ENCODE peak calls at places on chromosomes 6 and 20, in four cellular contexts. N, X, Z and K are unnamed samples.

GRCh38 chr6:154621611-154622010 is 111.1 kb upstream of the CNKSR3 start:
- DNase-seq in N (no peak), X (no peak), Z (no peak), K (no peak)

GRCh38 chr6:35596448-35597442 is 84.0 kb upstream of the TULP1 start:
- DNase-seq in N (no peak), X (no peak), Z (no peak), K (no peak)

GRCh38 chr6:157200117-157200516 is 123.2 kb downstream of the TMEM242 start:
- DNase-seq in N (no peak), X (no peak), Z (no peak), K (no peak)

GRCh38 chr20:7180261-7181045 is 413.0 kb downstream of the BMP2 start:
- DNase-seq in N (no peak), X (no peak), Z (no peak), K (no peak)

GRCh38 chr6:16622193-16622592 is 139.1 kb downstream of the ATXN1 start:
- DNase-seq in N (no peak), X (no peak), Z (no peak), K (no peak)

GRCh38 chr20:23652926-23653325 is 15.2 kb upstream of the CST3 start:
- DNase-seq in N (no peak), X (no peak), Z (no peak), K (no peak)

GRCh38 chr6:37209461-37210205 is 39.7 kb downstream of the PIM1 start:
- DNase-seq in N (no peak), X (no peak), Z (no peak), K (no peak)

GRCh38 chr6:41780623-41781301 is at the start of gene PRICKLE4:
- DNase-seq in N (peak; percentile 59), X (no peak), Z (peak; percentile 66), K (peak; percentile 49)

GRCh38 chr6:102619585-102619984 is 1226.1 kb downstream of the GRIK2 start:
- DNase-seq in N (no peak), X (no peak), Z (no peak), K (no peak)

GRCh38 chr20:48384147-48384818 is 443.5 kb downstream of the PREX1 start:
- DNase-seq in N (no peak), X (no peak), Z (no peak), K (no peak)

GRCh38 chr20:48456361-48457184 is 371.2 kb downstream of the PREX1 start:
- DNase-seq in N (no peak), X (no peak), Z (no peak), K (no peak)

GRCh38 chr6:18506387-18507017 is 119.4 kb downstream of the RNF144B start:
- DNase-seq in N (no peak), X (no peak), Z (no peak), K (no peak)

GRCh38 chr6:160356074-160356754 is 8.0 kb downstream of the SLC22A3 start:
- DNase-seq in N (no peak), X (no peak), Z (no peak), K (no peak)

GRCh38 chr20:32089637-32090330 is 19.7 kb upstream of the TM9SF4 start:
- DNase-seq in N (no peak), X (no peak), Z (no peak), K (no peak)

GRCh38 chr6:47476794-47477496 is 644 bp upstream of the CD2AP start:
- DNase-seq in N (no peak), X (no peak), Z (no peak), K (no peak)

GRCh38 chr20:61520761-61521460 is 268.9 kb downstream of the CDH4 start:
- DNase-seq in N (no peak), X (no peak), Z (no peak), K (no peak)

GRCh38 chr6:142592876-142593275 is 291.1 kb downstream of the ADGRG6 start:
- DNase-seq in N (no peak), X (no peak), Z (no peak), K (no peak)

GRCh38 chr6:148868314-148868713 is 121.5 kb downstream of the UST start:
- DNase-seq in N (no peak), X (no peak), Z (no peak), K (no peak)

GRCh38 chr6:164502838-164503237 is 806.6 kb downstream of the C6orf118 start:
- DNase-seq in N (no peak), X (no peak), Z (no peak), K (no peak)

GRCh38 chr6:53566755-53567154 is 21.9 kb upstream of the GCLC start:
- DNase-seq in N (no peak), X (no peak), Z (no peak), K (no peak)

GRCh38 chr6:21103626-21104224 is 489.8 kb upstream of the SOX4 start:
- DNase-seq in N (no peak), X (no peak), Z (no peak), K (no peak)

GRCh38 chr6:85756982-85757381 is 114.3 kb upstream of the SYNCRIP start:
- DNase-seq in N (no peak), X (no peak), Z (no peak), K (no peak)

GRCh38 chr6:44925100-44925739 is 402.9 kb upstream of the RUNX2 start:
- DNase-seq in N (no peak), X (no peak), Z (no peak), K (no peak)

GRCh38 chr6:52994789-52995078 is 350 bp downstream of the GSTA4 start:
- DNase-seq in N (peak; percentile 52), X (peak; percentile 35), Z (peak; percentile 28), K (peak; percentile 45)

GRCh38 chr20:20546402-20546801 is 166.0 kb downstream of the RALGAPA2 start:
- DNase-seq in N (no peak), X (no peak), Z (no peak), K (no peak)

GRCh38 chr6:16168858-16169257 is 40.0 kb downstream of the MYLIP start:
- DNase-seq in N (no peak), X (no peak), Z (no peak), K (no peak)

DNA sequence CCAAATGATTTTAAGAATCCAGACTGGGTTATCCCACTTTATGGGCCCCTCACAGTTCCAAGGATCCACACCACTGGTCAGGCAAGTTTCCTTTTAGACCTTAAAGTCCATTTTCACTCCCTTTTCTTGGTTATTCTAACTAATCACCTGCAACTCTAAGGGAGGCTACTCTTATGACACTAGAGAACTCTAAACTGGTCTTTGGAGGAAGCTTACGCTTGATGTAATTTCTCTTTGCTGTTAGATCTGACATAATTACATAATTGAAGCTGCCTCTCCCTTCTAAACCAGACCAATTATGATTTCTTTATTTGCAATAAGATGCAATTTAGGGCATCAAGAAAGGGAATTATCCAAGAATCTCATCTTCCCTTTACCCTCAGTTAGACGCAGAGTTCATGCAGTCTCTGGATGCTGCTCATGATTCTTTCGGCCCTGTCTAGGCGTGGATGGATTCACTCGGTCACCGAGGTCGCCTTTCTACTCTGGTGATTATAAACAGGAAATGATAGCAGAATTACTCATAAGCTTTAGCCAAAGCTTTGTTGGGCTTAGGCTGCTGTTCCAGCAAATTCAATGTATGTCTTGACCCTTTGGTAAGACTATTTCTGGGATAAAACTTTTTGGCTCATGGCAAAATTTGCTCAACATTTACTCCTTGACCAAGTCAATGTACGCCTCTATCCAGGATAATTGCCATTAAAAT is 166.4 kb upstream of the PRND start:
- DNase-seq in N (no peak), X (no peak), Z (no peak), K (no peak)
- H3K36me3 ChIP-seq in N (no peaks in the 10 kb centered on the region), X (no peaks in the 10 kb centered on the region), Z (no peaks in the 10 kb centered on the region), K (no peaks in the 10 kb centered on the region)

DNA sequence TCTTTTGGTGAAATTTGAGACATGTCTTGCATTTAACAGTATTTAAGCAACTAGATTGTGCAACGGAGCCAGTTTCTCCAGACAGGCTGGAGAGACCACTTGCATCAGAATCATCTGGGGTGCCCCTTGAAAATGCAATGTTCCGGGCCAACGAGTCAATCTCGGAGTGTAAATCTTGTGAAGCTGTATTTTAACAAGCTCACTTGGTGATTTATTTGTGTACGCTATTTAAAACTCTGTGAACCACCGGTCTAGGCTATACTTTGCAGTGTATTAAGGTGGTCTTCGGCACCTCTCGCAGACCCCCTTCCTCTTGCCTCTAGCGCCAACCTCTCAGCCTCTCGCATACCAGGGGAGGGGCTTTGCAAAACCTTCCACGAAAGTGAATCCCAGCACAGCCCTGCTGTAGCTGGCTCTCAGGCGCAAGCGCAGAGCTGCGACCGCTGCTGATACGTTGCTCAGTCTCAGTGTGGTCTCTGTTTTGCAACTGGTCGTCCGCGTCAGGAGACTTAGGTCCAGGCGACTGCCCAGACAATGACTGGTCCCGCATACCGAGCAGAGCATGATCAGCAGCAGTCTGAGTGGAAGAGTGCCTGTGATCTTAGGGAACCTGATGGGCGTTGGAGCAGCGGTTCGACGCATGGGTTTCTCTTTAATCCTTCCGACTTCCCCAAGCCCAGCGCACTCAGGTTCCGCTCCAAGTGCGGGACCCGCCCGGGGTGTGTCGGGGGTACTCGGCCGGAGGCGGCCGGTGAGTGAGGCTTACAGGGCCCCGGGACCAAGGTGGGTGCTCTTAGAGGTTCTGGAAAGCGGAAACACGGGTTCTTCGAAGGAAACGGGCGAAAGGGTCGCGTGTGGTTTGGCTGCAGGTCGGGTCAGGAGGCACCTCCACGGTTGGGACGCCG is at the start of gene ZNF391:
- DNase-seq in N (peak; percentile 86), X (peak; percentile 31), Z (peak; percentile 54), K (peak; percentile 75)
- TF ChIP-seq POLR2A in N (peak; percentile 70), X (no peak), Z (no peak), K (no peak)

DNA sequence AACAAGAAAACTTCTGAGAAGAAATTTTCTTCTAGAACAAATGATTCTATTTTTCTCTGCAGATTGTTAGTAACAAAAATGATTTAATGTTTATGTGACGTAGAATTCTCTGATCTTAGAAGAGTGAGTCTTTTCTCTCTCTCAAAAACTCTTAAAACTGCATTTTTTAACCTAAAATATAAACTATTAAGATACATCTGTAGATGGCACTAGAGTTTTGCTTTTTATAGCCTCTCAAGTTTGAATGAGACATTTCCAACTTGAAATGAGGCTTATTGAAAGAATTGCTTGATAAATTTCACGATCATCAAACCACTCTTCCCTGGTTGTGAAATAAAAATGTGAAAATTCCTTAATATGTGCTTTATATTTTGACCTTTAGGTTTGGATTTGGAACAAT is 53.8 kb downstream of the PHF3 start:
- DNase-seq in N (no peak), X (no peak), Z (no peak), K (no peak)
- H3K36me3 ChIP-seq in N (no peaks in the 10 kb centered on the region), X (no peaks in the 10 kb centered on the region), Z (peaks cover 20% of the 10 kb centered on the region), K (no peaks in the 10 kb centered on the region)

DNA sequence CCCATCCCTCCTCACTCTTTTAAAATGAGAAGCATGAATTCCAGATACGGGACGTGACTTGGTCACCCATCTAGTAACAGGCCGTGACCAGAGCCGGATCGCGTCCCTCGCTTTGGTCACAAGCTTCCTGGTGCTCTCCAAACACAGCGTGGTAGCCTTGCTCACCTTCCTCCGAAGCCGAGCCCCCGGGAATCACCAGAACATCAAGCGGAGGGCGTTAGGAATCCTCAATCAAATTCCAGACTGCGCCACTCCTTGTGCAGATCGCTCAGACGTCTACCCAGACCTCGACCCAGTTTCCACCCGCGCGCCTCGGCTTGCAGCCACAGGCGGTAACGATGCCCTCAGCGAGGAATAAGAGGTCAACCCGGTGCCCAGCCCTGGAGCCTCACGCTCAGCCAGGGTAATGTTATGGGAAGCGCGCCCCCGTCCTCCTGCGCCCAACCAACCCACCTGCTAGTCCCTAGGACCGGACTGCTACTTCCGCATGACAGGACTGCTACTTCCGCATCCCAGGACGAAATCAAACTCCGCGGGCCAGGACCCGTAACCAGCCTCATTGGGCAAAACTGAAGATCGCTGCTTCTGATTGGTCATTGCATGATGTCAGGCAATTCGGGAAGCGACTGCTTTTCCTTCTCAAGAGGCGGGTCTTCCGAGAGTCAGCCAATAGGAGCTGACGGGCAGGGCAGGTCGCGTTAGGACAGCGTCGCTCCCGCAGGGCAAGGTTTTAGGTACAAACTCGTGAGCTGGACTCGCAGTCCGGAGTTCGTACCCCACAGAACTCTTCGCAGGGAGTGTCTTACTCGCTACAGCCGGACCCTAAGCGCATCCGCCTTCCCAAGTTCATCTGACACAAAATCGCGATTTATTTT is at the start of gene MTFR2:
- DNase-seq in N (peak; percentile 97), X (peak; percentile 96), Z (peak; percentile 97), K (peak; percentile 91)
- TF ChIP-seq POLR2A in N (peak; percentile 88), X (no peak), Z (no peak), K (no peak)